ENCODE peak calls at places on chromosomes 2 and 18, in four cellular contexts. One of them, this sample, is unnamed.

GRCh38 chr18:39167990-39168389 is 1602.4 kb upstream of the CELF4 start:
- DNase-seq in Karpas-422: no peak
- DNase-seq in activated CD4-positive, alpha-beta T cell treated with anti-CD3 and anti-CD28 coated beads for 24 hours: no peak
- DNase-seq in PC-9: no peak
- DNase-seq in this sample: no peak

GRCh38 chr2:164560181-164560792 is 61.0 kb downstream of the GRB14 start:
- DNase-seq in Karpas-422: peak
- DNase-seq in activated CD4-positive, alpha-beta T cell treated with anti-CD3 and anti-CD28 coated beads for 24 hours: no peak
- DNase-seq in PC-9: no peak
- DNase-seq in this sample: peak

GRCh38 chr2:233818639-233819621 is 35.4 kb downstream of the HJURP start:
- DNase-seq in Karpas-422: no peak
- DNase-seq in activated CD4-positive, alpha-beta T cell treated with anti-CD3 and anti-CD28 coated beads for 24 hours: no peak
- DNase-seq in PC-9: no peak
- DNase-seq in this sample: no peak

GRCh38 chr2:1238571-1239138 is 174.6 kb upstream of the TPO start:
- DNase-seq in Karpas-422: no peak
- DNase-seq in activated CD4-positive, alpha-beta T cell treated with anti-CD3 and anti-CD28 coated beads for 24 hours: no peak
- DNase-seq in PC-9: no peak
- DNase-seq in this sample: no peak

GRCh38 chr2:16208921-16209320 is 268.6 kb downstream of the MYCN start:
- DNase-seq in Karpas-422: no peak
- DNase-seq in activated CD4-positive, alpha-beta T cell treated with anti-CD3 and anti-CD28 coated beads for 24 hours: no peak
- DNase-seq in PC-9: no peak
- DNase-seq in this sample: no peak

GRCh38 chr2:205898744-205899143 is 187.2 kb downstream of the INO80D start:
- DNase-seq in Karpas-422: no peak
- DNase-seq in activated CD4-positive, alpha-beta T cell treated with anti-CD3 and anti-CD28 coated beads for 24 hours: no peak
- DNase-seq in PC-9: no peak
- DNase-seq in this sample: no peak

GRCh38 chr2:226971770-226972169 is 135.9 kb downstream of the RHBDD1 start:
- DNase-seq in Karpas-422: no peak
- DNase-seq in activated CD4-positive, alpha-beta T cell treated with anti-CD3 and anti-CD28 coated beads for 24 hours: no peak
- DNase-seq in PC-9: no peak
- DNase-seq in this sample: no peak

GRCh38 chr18:76962851-76963250 is 140.5 kb downstream of the ZNF236 start:
- DNase-seq in Karpas-422: no peak
- DNase-seq in activated CD4-positive, alpha-beta T cell treated with anti-CD3 and anti-CD28 coated beads for 24 hours: no peak
- DNase-seq in PC-9: no peak
- DNase-seq in this sample: no peak

GRCh38 chr2:170641961-170642360 is 73.2 kb upstream of the SP5 start:
- DNase-seq in Karpas-422: no peak
- DNase-seq in activated CD4-positive, alpha-beta T cell treated with anti-CD3 and anti-CD28 coated beads for 24 hours: no peak
- DNase-seq in PC-9: no peak
- DNase-seq in this sample: no peak

This sample was measured in NB4.